ENCODE peak calls at places on chromosomes 16 and 17, in five cellular contexts. I is lung, C is uterus, K is ascending aorta, Q is GM23248. Y is an unnamed sample. For H3K9me3 and H3K4me1, the result is how much of the 10 kb centered on the place peaks cover.

GRCh38 chr17:30173649-30174048 is 57.0 kb downstream of the NSRP1 start:
- DNase-seq in I (no peak), K (no peak), C (no peak), Q (no peak), Y (no peak)

GRCh38 chr17:82065193-82065637 is 389 bp downstream of the DUS1L start:
- DNase-seq in C (no peak), I (no peak), Q (peak), K (no peak), Y (peak)

GRCh38 chr17:40086150-40087044 is 14.0 kb downstream of the NR1D1 start:
- DNase-seq in I (no peak), Q (peak), K (no peak), C (peak), Y (peak)

GRCh38 chr17:65156185-65156834 is 19.1 kb downstream of the RGS9 start:
- DNase-seq in Q (no peak), K (no peak), I (no peak), C (no peak), Y (no peak)

GRCh38 chr17:45170280-45170975 is 8.8 kb downstream of the HEXIM2 start:
- DNase-seq in K (no peak), C (no peak), Q (no peak), I (no peak), Y (no peak)

GRCh38 chr17:47941998-47942490 is 673 bp downstream of the PNPO start:
- DNase-seq in I (no peak), Q (peak), C (no peak), K (no peak), Y (no peak)

GRCh38 chr16:1181715-1182671 is 29.1 kb downstream of the CACNA1H start:
- DNase-seq in Q (peak), C (peak), I (peak), K (peak), Y (peak)

GRCh38 chr17:80663783-80664206 is 119.2 kb downstream of the RPTOR start:
- DNase-seq in K (no peak), I (peak), C (peak), Q (peak), Y (no peak)

GRCh38 chr17:59547131-59547915 is 18.1 kb upstream of the DHX40 start:
- DNase-seq in Q (no peak), C (no peak), K (no peak), I (no peak), Y (no peak)

GRCh38 chr16:381788-382717 is at the start of gene PGAP6:
- DNase-seq in K (no peak), C (peak), I (no peak), Q (peak), Y (peak)

GRCh38 chr17:57329380-57330214 is 73.3 kb downstream of the MSI2 start:
- DNase-seq in K (no peak), Q (no peak), C (no peak), I (no peak), Y (no peak)

GRCh38 chr16:67915831-67916723 is 15.6 kb downstream of the CTRL start:
- DNase-seq in K (no peak), C (no peak), I (no peak), Q (no peak), Y (no peak)

GRCh38 chr17:17347956-17348871 is 45.0 kb downstream of the NT5M start:
- DNase-seq in K (no peak), I (no peak), Q (no peak), C (no peak), Y (peak)

GRCh38 chr16:53768593-53768992 is 64.6 kb downstream of the FTO start:
- DNase-seq in I (peak), K (no peak), Q (peak), C (no peak), Y (peak)

GRCh38 chr17:8801135-8801840 is 2.1 kb upstream of the MFSD6L start:
- DNase-seq in C (no peak), I (no peak), Q (no peak), K (no peak), Y (no peak)

GRCh38 chr16:61885343-61885742 is 150.9 kb downstream of the CDH8 start:
- DNase-seq in Q (no peak), C (no peak), I (no peak), K (no peak), Y (no peak)

DNA sequence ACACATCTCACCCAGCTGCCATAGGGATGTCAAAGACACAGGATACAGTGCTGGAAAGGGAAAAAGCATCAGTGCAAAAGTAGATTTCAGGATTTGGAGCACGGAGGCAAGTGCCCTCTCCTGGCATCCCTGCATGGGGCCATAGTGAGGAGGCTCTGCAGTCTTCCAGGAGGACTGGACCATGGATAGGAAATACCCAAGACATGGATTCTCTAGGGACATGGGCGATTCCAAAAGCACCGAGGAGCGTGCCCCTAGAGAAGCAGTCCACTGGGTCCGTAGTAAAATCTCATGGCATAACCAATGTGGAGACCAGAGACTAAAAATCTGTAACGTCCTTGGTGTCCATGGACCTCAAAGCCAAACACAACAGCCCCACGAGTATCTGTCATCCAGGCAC is 818.2 kb downstream of the KCNJ18 start:
- DNase-seq in K (no peak), Q (no peak), C (no peak), I (no peak), Y (no peak)
- H3K9me3 ChIP-seq in K (under half), Q (under half), C (under half), I (under half), Y (under half)

DNA sequence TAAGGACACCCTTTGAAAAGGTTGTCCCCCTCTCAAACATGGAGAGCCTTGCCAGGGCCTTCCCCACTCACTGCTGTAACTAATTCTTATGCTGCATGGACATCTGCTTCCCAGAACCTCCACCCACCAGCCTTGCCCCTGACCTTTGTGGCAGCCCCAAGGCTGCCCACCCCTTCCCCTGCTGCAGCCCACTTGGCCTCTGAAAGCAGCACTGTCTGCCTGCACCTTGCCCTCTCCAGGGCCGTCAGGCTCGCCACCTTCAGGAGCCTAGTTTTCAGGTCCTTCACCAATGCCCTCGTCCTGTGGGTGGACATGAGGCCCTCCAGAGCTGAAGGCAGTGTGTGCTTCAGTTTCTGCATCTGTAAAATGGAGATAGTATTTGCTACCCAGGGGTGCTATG is 2.7 kb upstream of the CORO1A start:
- DNase-seq in Q (no peak), I (no peak), K (no peak), C (no peak), Y (no peak)
- H3K27ac ChIP-seq in Q (no peak), I (no peak), K (no peak), C (no peak), Y (no peak)

GRCh38 chr16:11358531-11358930 is 13.3 kb downstream of the RMI2 start:
- DNase-seq in I (no peak), C (no peak), K (no peak), Q (no peak), Y (no peak)
- H3K4me1 ChIP-seq in I (under half), C (under half), K (under half), Q (half or more), Y (half or more)

GRCh38 chr17:50608700-50609375 is 25.8 kb upstream of the ABCC3 start:
- DNase-seq in C (no peak), K (no peak), Q (no peak), I (no peak), Y (peak)

GRCh38 chr17:50605434-50605833 is 29.2 kb upstream of the ABCC3 start:
- DNase-seq in K (no peak), Q (no peak), I (no peak), C (peak), Y (no peak)

GRCh38 chr17:50604470-50604869 is 30.2 kb upstream of the ABCC3 start:
- DNase-seq in I (no peak), C (peak), Q (peak), K (no peak), Y (peak)

GRCh38 chr17:50609376-50610074 is 25.2 kb upstream of the ABCC3 start:
- DNase-seq in I (no peak), C (no peak), K (no peak), Q (no peak), Y (no peak)

GRCh38 chr17:50607522-50607921 is 27.2 kb upstream of the ABCC3 start:
- DNase-seq in C (no peak), Q (no peak), K (no peak), I (no peak), Y (no peak)
- H3K9me3 ChIP-seq in C (under half), Q (under half), K (under half), I (under half), Y (under half)

DNA sequence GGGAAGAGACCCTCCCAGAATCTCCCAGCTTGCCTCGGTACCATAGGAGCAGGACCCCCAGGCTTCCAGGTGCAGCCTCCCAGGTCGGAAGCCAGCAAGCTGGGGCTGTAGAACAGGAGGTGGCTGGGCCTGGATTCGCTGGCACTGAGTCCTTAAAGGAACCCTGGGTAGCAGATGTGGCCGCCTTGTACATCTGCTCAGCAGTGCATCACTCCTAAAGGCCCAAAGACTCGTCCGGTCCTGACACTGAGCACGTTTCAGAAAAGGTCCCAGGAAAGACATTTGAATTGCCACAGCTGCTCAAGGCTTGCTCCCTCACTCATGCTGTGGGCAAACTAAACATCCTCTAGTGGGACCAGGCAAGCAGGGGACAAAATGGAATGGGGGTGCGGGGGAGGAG is 172.8 kb downstream of the RAB11FIP4 start:
- DNase-seq in Q (no peak), I (no peak), C (no peak), K (no peak), Y (no peak)
- H3K27ac ChIP-seq in Q (peak), I (peak), C (peak), K (peak), Y (no peak)

DNA sequence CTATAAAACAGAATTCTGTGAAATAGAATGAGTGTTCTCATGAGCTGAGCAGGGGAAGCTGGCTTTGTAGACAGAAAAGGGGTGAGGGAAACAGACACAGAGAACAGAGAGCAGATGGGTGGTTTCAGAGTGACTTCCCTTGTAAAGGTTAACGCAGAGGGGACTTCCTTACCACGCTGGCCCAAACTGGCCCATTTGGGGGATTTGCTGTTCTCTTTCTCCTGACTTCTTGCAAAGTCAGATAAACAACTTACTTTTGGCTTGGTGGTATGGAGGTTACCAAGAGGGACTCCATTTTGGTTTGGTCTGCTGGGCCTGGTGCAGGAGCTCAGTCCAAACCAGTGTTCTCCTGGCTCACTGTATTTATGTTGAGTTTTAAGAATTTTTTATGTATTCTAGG is 48.4 kb downstream of the SEC14L1 start:
- DNase-seq in K (no peak), Q (no peak), I (no peak), C (no peak), Y (no peak)
- H3K4me1 ChIP-seq in K (under half), Q (under half), I (under half), C (under half), Y (under half)

DNA sequence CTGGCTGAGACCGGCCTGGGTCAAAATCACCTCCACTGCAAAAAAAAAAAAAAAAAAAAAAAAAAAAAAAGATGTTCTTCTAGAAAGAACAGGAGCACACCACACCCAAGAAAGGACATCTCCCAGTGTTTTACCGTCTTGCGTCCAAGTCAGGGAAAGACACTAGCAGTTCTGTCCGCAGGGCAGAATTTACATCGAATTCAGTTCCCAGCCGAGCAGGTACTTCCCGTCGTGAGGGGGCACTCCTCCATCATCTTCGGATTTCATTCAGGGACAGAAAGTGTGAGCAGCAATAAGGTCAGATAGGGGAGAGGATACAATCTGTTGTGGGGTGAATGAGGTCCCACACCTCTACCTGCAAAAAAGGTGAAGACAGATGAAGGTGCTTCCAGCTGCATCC is 574.7 kb downstream of the KCNJ18 start:
- DNase-seq in C (no peak), Q (no peak), K (no peak), I (no peak), Y (no peak)
- H3K9me3 ChIP-seq in C (under half), Q (under half), K (under half), I (under half), Y (under half)

GRCh38 chr16:57529324-57530103 is 6.9 kb downstream of the CCDC102A start:
- DNase-seq in I (no peak), C (no peak), Q (no peak), K (no peak), Y (no peak)

GRCh38 chr16:57530531-57531252 is 5.7 kb downstream of the CCDC102A start:
- DNase-seq in Q (no peak), K (no peak), C (peak), I (no peak), Y (no peak)

GRCh38 chr16:57531253-57531575 is 5.2 kb downstream of the CCDC102A start:
- DNase-seq in K (no peak), I (no peak), Q (no peak), C (peak), Y (no peak)

GRCh38 chr16:57528499-57529323 is 7.7 kb downstream of the CCDC102A start:
- DNase-seq in C (peak), K (no peak), I (no peak), Q (no peak), Y (no peak)

GRCh38 chr16:57530104-57530522 is 6.3 kb downstream of the CCDC102A start:
- DNase-seq in Q (peak), K (no peak), I (no peak), C (peak), Y (no peak)
- H3K27ac ChIP-seq in Q (no peak), K (peak), I (peak), C (peak), Y (no peak)

GRCh38 chr16:85148959-85149358 is 36.7 kb upstream of the CIBAR2 start:
- DNase-seq in I (no peak), K (no peak), Q (peak), C (no peak), Y (peak)
- H3K4me1 ChIP-seq in I (under half), K (under half), Q (under half), C (under half), Y (half or more)

GRCh38 chr16:49466529-49466831 is 92.9 kb downstream of the C16orf78 start:
- DNase-seq in C (no peak), K (no peak), I (peak), Q (no peak), Y (no peak)
- H3K9me3 ChIP-seq in C (under half), K (under half), I (under half), Q (under half), Y (under half)

Y was measured in SJCRH30.